ENCODE peak calls at places on chromosomes 11 and 22, in ten cellular contexts. U is amniotic stem cell; I is stimulated activated CD8-positive, alpha-beta memory T cell treated with anti-CD3 and anti-CD28 coated beads, Interleukin-4, amount 100 ng/mL, for 4 hours; C is left ventricle myocardium inferior; S is NCI-H510A treated with DMSO at 0.1 percent for 48 hours; K is Daoy; G is naive B cell; A is stimulated activated naive CD4-positive, alpha-beta T cell; J is kidney tubule cell; O is GM18507. L is an unnamed sample.

GRCh38 chr11:11607772-11608171 is 14.0 kb downstream of the GALNT18 start:
- DNase-seq in S (no peak), O (no peak), I (no peak), A (no peak), U (no peak), J (peak), G (no peak), K (peak), C (no peak), L (no peak)

GRCh38 chr22:23179381-23180294 is 671 bp upstream of the BCR start:
- DNase-seq in I (no peak), U (no peak), O (no peak), J (peak), K (no peak), C (peak), S (no peak), G (no peak), A (peak), L (no peak)

GRCh38 chr11:1040428-1041148 is 4.1 kb upstream of the MUC6 start:
- DNase-seq in I (no peak), U (no peak), J (no peak), G (no peak), O (no peak), K (no peak), A (no peak), C (no peak), S (no peak), L (no peak)

GRCh38 chr11:17257200-17257599 is 19.3 kb upstream of the NUCB2 start:
- DNase-seq in O (no peak), I (no peak), U (no peak), A (no peak), G (no peak), C (no peak), S (no peak), J (no peak), K (no peak), L (no peak)

GRCh38 chr11:103803062-103803461 is 233.4 kb upstream of the DDI1 start:
- DNase-seq in I (no peak), U (no peak), A (no peak), S (no peak), O (no peak), J (peak), K (no peak), C (no peak), G (no peak), L (no peak)

GRCh38 chr11:41379084-41379483 is 80.4 kb downstream of the LRRC4C start:
- DNase-seq in C (no peak), G (no peak), A (no peak), J (no peak), U (no peak), I (no peak), O (no peak), K (no peak), S (no peak), L (no peak)

GRCh38 chr11:34366522-34366921 is 8.7 kb upstream of the ABTB2 start:
- DNase-seq in K (no peak), G (no peak), U (no peak), A (no peak), S (no peak), O (no peak), J (peak), I (no peak), C (no peak), L (no peak)

GRCh38 chr11:62157603-62158002 is 32.4 kb upstream of the SCGB1D1 start:
- DNase-seq in G (no peak), K (no peak), S (no peak), O (no peak), U (no peak), A (no peak), J (no peak), C (no peak), I (no peak), L (no peak)

GRCh38 chr11:68340784-68341556 is 28.6 kb downstream of the LRP5 start:
- DNase-seq in G (no peak), K (peak), C (no peak), S (no peak), I (no peak), A (no peak), J (no peak), O (no peak), U (no peak), L (no peak)

GRCh38 chr11:73314121-73314948 is 6.3 kb downstream of the ARHGEF17 start:
- DNase-seq in G (no peak), A (no peak), O (no peak), I (no peak), S (peak), U (no peak), J (peak), K (peak), C (peak), L (no peak)

GRCh38 chr11:34416746-34417145 is 22.0 kb upstream of the CAT start:
- DNase-seq in I (no peak), A (no peak), U (no peak), S (no peak), J (no peak), C (no peak), K (no peak), O (no peak), G (no peak), L (peak)

GRCh38 chr11:102837646-102838045 is 5.8 kb downstream of the MMP3 start:
- DNase-seq in J (no peak), S (no peak), C (no peak), A (no peak), U (no peak), O (no peak), I (no peak), G (no peak), K (no peak), L (no peak)

GRCh38 chr22:33923660-33924246 is 3.5 kb upstream of the LARGE1 start:
- DNase-seq in I (no peak), U (peak), O (no peak), A (no peak), K (peak), C (no peak), S (peak), J (peak), G (peak), L (no peak)

GRCh38 chr11:82225930-82226329 is 507.7 kb downstream of the FAM181B start:
- DNase-seq in I (no peak), S (no peak), G (no peak), K (no peak), U (no peak), C (no peak), O (no peak), A (no peak), J (no peak), L (no peak)

GRCh38 chr22:50343541-50343935 is 411 bp downstream of the PPP6R2 start:
- DNase-seq in J (no peak), K (no peak), U (no peak), S (no peak), C (no peak), O (no peak), G (no peak), A (no peak), I (no peak), L (no peak)

GRCh38 chr22:29315286-29316195 is at the start of gene RASL10A:
- DNase-seq in K (no peak), U (no peak), J (no peak), C (no peak), S (no peak), O (no peak), I (no peak), G (no peak), A (no peak), L (no peak)

GRCh38 chr11:76803811-76804600 is 20.9 kb downstream of the TSKU start:
- DNase-seq in J (no peak), I (peak), O (no peak), C (no peak), A (peak), S (no peak), K (no peak), G (no peak), U (no peak), L (no peak)

GRCh38 chr22:44776535-44777363 is 24.4 kb downstream of the ARHGAP8 start:
- DNase-seq in I (no peak), O (no peak), J (no peak), U (no peak), S (no peak), G (no peak), A (no peak), K (peak), C (no peak), L (no peak)

GRCh38 chr22:46829140-46829891 is 66.9 kb downstream of the TBC1D22A start:
- DNase-seq in O (no peak), G (no peak), K (peak), A (no peak), S (no peak), U (peak), I (no peak), C (no peak), J (peak), L (no peak)

GRCh38 chr22:50171319-50171964 is 911 bp downstream of the PANX2 start:
- DNase-seq in K (no peak), J (no peak), O (no peak), C (no peak), U (no peak), I (no peak), A (no peak), S (no peak), G (no peak), L (no peak)

GRCh38 chr22:37636186-37636948 is 3.1 kb upstream of the SH3BP1 start:
- DNase-seq in C (no peak), S (no peak), O (no peak), I (no peak), U (no peak), J (no peak), K (peak), A (no peak), G (no peak), L (no peak)